ENCODE peak calls at places on chromosomes 4 and X, in five cellular contexts. One of them, this sample, is unnamed.

GRCh38 chr4:158809611-158810486 is 41.0 kb downstream of the FNIP2 start:
- DNase-seq in K562: peak
- DNase-seq in A549: no peak
- DNase-seq in HL-60: peak
- DNase-seq in HCT116: peak
- DNase-seq in this sample: peak

GRCh38 chr4:3699678-3700077 is 66.5 kb upstream of the ADRA2C start:
- DNase-seq in K562: no peak
- DNase-seq in A549: no peak
- DNase-seq in HL-60: no peak
- DNase-seq in HCT116: no peak
- DNase-seq in this sample: no peak

GRCh38 chr4:27916432-27917184 is 1056.0 kb downstream of the STIM2 start:
- DNase-seq in K562: no peak
- DNase-seq in A549: no peak
- DNase-seq in HL-60: no peak
- DNase-seq in HCT116: no peak
- DNase-seq in this sample: no peak

GRCh38 chrX:149903889-149904748 is 23.1 kb downstream of the MAGEA8 start:
- DNase-seq in K562: peak
- DNase-seq in A549: peak
- DNase-seq in HL-60: no peak
- DNase-seq in HCT116: no peak
- DNase-seq in this sample: no peak

GRCh38 chrX:132022115-132022862 is 813 bp upstream of the STK26 start:
- DNase-seq in K562: peak
- DNase-seq in A549: peak
- DNase-seq in HL-60: peak
- DNase-seq in HCT116: no peak
- DNase-seq in this sample: no peak

GRCh38 chr4:155762351-155762750 is 3.5 kb downstream of the GUCY1B1 start:
- DNase-seq in K562: no peak
- DNase-seq in A549: no peak
- DNase-seq in HL-60: no peak
- DNase-seq in HCT116: no peak
- DNase-seq in this sample: no peak

GRCh38 chr4:8504279-8505007 is 63.9 kb downstream of the TRMT44 start:
- DNase-seq in K562: no peak
- DNase-seq in A549: no peak
- DNase-seq in HL-60: no peak
- DNase-seq in HCT116: no peak
- DNase-seq in this sample: no peak

GRCh38 chrX:109707322-109707721 is 25.7 kb downstream of the ACSL4 start:
- DNase-seq in K562: no peak
- DNase-seq in A549: no peak
- DNase-seq in HL-60: no peak
- DNase-seq in HCT116: no peak
- DNase-seq in this sample: no peak

GRCh38 chrX:1928805-1929204 is 313.9 kb downstream of the ASMT start:
- DNase-seq in K562: no peak
- DNase-seq in A549: no peak
- DNase-seq in HL-60: no peak
- DNase-seq in HCT116: no peak
- DNase-seq in this sample: no peak

GRCh38 chr4:83075271-83075670 is 39.3 kb downstream of the PLAC8 start:
- DNase-seq in K562: no peak
- DNase-seq in A549: no peak
- DNase-seq in HL-60: no peak
- DNase-seq in HCT116: no peak
- DNase-seq in this sample: no peak

GRCh38 chr4:148065069-148065468 is 333.2 kb downstream of the ARHGAP10 start:
- DNase-seq in K562: no peak
- DNase-seq in A549: no peak
- DNase-seq in HL-60: no peak
- DNase-seq in HCT116: no peak
- DNase-seq in this sample: no peak

GRCh38 chr4:39455486-39455885 is 3.2 kb downstream of the RPL9 start:
- DNase-seq in K562: no peak
- DNase-seq in A549: no peak
- DNase-seq in HL-60: no peak
- DNase-seq in HCT116: no peak
- DNase-seq in this sample: no peak

GRCh38 chr4:118888666-118889312 is at the start of gene SYNPO2:
- DNase-seq in K562: peak
- DNase-seq in A549: peak
- DNase-seq in HL-60: peak
- DNase-seq in HCT116: peak
- DNase-seq in this sample: no peak

GRCh38 chr4:26308573-26308972 is 12.2 kb upstream of the RBPJ start:
- DNase-seq in K562: no peak
- DNase-seq in A549: no peak
- DNase-seq in HL-60: no peak
- DNase-seq in HCT116: no peak
- DNase-seq in this sample: no peak

GRCh38 chr4:129220254-129220653 is 124.3 kb downstream of the C4orf33 start:
- DNase-seq in K562: no peak
- DNase-seq in A549: no peak
- DNase-seq in HL-60: no peak
- DNase-seq in HCT116: no peak
- DNase-seq in this sample: no peak

GRCh38 chr4:155734065-155734464 is 24.8 kb upstream of the GUCY1B1 start:
- DNase-seq in K562: no peak
- DNase-seq in A549: no peak
- DNase-seq in HL-60: no peak
- DNase-seq in HCT116: no peak
- DNase-seq in this sample: no peak

GRCh38 chr4:111991797-111992196 is 153.5 kb upstream of the FAM241A start:
- DNase-seq in K562: no peak
- DNase-seq in A549: peak
- DNase-seq in HL-60: no peak
- DNase-seq in HCT116: peak
- DNase-seq in this sample: peak

GRCh38 chr4:17781072-17781830 is at the start of gene FAM184B:
- DNase-seq in K562: no peak
- DNase-seq in A549: no peak
- DNase-seq in HL-60: no peak
- DNase-seq in HCT116: no peak
- DNase-seq in this sample: no peak

GRCh38 chrX:50613846-50614245 is 143.2 kb upstream of the DGKK start:
- DNase-seq in K562: no peak
- DNase-seq in A549: no peak
- DNase-seq in HL-60: no peak
- DNase-seq in HCT116: no peak
- DNase-seq in this sample: no peak

GRCh38 chr4:138522366-138522765 is 280.2 kb upstream of the SLC7A11 start:
- DNase-seq in K562: peak
- DNase-seq in A549: no peak
- DNase-seq in HL-60: peak
- DNase-seq in HCT116: peak
- DNase-seq in this sample: peak

GRCh38 chr4:183333983-183334382 is 11.8 kb upstream of the CLDN24 start:
- DNase-seq in K562: no peak
- DNase-seq in A549: peak
- DNase-seq in HL-60: no peak
- DNase-seq in HCT116: peak
- DNase-seq in this sample: no peak

GRCh38 chr4:142913461-142914030 is 67.4 kb upstream of the INPP4B start:
- DNase-seq in K562: no peak
- DNase-seq in A549: no peak
- DNase-seq in HL-60: no peak
- DNase-seq in HCT116: no peak
- DNase-seq in this sample: no peak

GRCh38 chrX:45479835-45480422 is 279.3 kb upstream of the DIPK2B start:
- DNase-seq in K562: no peak
- DNase-seq in A549: peak
- DNase-seq in HL-60: no peak
- DNase-seq in HCT116: peak
- DNase-seq in this sample: peak

GRCh38 chr4:180828455-180829018 is 1414.7 kb upstream of the TENM3 start:
- DNase-seq in K562: peak
- DNase-seq in A549: no peak
- DNase-seq in HL-60: no peak
- DNase-seq in HCT116: peak
- DNase-seq in this sample: peak

DNA sequence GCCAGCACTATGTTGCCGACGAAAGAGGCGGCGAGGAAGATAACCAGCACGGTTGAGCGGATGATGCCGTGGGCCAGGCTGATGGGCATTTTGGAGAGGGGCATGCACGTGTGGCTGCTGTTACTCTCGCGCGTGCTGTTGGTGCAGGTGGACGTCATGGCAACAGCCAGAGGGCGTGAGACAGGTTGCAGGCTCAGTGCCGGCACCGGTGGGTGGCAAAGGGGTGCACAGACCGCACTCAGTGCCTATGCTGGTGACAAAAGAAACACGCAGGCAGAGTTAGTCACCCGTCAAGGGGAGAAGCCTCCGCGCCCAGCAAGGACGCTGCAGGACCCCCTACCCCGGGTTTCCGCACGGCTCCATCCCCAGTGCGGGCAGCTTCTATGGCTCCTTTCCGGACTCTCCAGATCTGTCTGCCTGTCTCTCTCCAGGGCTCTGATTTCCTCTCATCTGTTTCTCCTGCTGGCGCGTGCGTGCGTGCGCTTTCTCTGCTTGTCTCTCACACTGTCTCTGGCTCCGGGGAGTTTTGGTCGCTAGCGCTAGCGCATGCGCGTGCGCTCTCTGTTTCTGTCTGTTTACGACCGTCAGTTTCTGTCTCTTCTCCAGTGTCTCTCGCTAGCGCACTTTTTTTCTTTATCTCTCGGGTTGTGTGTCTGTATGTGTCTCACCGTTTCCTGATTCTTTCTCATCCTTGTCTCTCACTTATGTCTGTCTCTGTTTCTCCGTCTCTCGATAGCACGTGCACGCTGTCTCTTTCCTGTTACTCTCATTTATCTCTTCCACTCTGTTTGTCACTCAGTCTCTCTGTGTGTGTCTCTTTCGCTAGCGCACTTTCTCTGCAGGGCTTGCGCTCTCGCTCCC is 2.0 kb downstream of the GPR101 start:
- DNase-seq in K562: peak
- DNase-seq in A549: no peak
- DNase-seq in HL-60: peak
- DNase-seq in HCT116: no peak
- DNase-seq in this sample: no peak
- TF ChIP-seq REST in K562: no peak
- TF ChIP-seq REST in A549: no peak
- TF ChIP-seq REST in HL-60: no peak
- TF ChIP-seq REST in HCT116: no peak
- TF ChIP-seq REST in this sample: no peak

DNA sequence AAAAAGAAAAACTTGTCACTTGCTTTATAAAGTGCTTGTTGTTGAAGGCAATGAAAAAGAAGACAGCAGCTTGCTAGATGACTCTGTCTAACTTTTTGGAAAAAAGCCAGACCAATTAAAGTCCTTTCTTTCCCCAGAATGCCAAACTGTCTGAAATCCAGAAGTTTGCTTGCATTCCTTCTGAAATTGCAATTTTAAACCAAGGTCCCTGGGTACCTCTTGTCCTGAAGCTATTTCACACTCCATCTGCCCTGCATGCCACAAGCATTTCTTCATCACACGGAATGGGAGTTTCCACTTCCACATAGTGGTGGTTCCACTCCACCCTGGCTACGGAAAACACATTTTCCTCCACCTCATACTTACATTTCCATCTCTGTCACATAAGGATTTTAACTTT is 101.0 kb downstream of the PAPSS1 start:
- DNase-seq in K562: no peak
- DNase-seq in A549: no peak
- DNase-seq in HL-60: no peak
- DNase-seq in HCT116: no peak
- DNase-seq in this sample: no peak
- TF ChIP-seq REST in K562: no peak
- TF ChIP-seq REST in A549: no peak
- TF ChIP-seq REST in HL-60: no peak
- TF ChIP-seq REST in HCT116: no peak
- TF ChIP-seq REST in this sample: no peak

GRCh38 chr4:95086532-95086931 is 328.8 kb downstream of the BMPR1B start:
- DNase-seq in K562: no peak
- DNase-seq in A549: no peak
- DNase-seq in HL-60: no peak
- DNase-seq in HCT116: no peak
- DNase-seq in this sample: no peak

GRCh38 chr4:95080969-95081368 is 323.2 kb downstream of the BMPR1B start:
- DNase-seq in K562: no peak
- DNase-seq in A549: no peak
- DNase-seq in HL-60: no peak
- DNase-seq in HCT116: no peak
- DNase-seq in this sample: no peak

GRCh38 chr4:95085118-95085833 is 327.5 kb downstream of the BMPR1B start:
- DNase-seq in K562: no peak
- DNase-seq in A549: no peak
- DNase-seq in HL-60: no peak
- DNase-seq in HCT116: no peak
- DNase-seq in this sample: no peak

GRCh38 chr4:95087657-95088455 is 330.1 kb downstream of the BMPR1B start:
- DNase-seq in K562: peak
- DNase-seq in A549: no peak
- DNase-seq in HL-60: no peak
- DNase-seq in HCT116: no peak
- DNase-seq in this sample: no peak

GRCh38 chr4:95084584-95084983 is 326.8 kb downstream of the BMPR1B start:
- DNase-seq in K562: no peak
- DNase-seq in A549: no peak
- DNase-seq in HL-60: no peak
- DNase-seq in HCT116: no peak
- DNase-seq in this sample: no peak
- TF ChIP-seq REST in K562: no peak
- TF ChIP-seq REST in A549: no peak
- TF ChIP-seq REST in HL-60: no peak
- TF ChIP-seq REST in HCT116: no peak
- TF ChIP-seq REST in this sample: no peak

GRCh38 chr4:78446607-78447006 is 105.0 kb upstream of the ANXA3 start:
- DNase-seq in K562: peak
- DNase-seq in A549: no peak
- DNase-seq in HL-60: no peak
- DNase-seq in HCT116: no peak
- DNase-seq in this sample: no peak

GRCh38 chr4:78454016-78454415 is 97.6 kb upstream of the ANXA3 start:
- DNase-seq in K562: no peak
- DNase-seq in A549: no peak
- DNase-seq in HL-60: no peak
- DNase-seq in HCT116: no peak
- DNase-seq in this sample: no peak

GRCh38 chr4:78451407-78451806 is 100.2 kb upstream of the ANXA3 start:
- DNase-seq in K562: no peak
- DNase-seq in A549: no peak
- DNase-seq in HL-60: no peak
- DNase-seq in HCT116: no peak
- DNase-seq in this sample: no peak
- TF ChIP-seq REST in K562: no peak
- TF ChIP-seq REST in A549: no peak
- TF ChIP-seq REST in HL-60: no peak
- TF ChIP-seq REST in HCT116: no peak
- TF ChIP-seq REST in this sample: no peak

DNA sequence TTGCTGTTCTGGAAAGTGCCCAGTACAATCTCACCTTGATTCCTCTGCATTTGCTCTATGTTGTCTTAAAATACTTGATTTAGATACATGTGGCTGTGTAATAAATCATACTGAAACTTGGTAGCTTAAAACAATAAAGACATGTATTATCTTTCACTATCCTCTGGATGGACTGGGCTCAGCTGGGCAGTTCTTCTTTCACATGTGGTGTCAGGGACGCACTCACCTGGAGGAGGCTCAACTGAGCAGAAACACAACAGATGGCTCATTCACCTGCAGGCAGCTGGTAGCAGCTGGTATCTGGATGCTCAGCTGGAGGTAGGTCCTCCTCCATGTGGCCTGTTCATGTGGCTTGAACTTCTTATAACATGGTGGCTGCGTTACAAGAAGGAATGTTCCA is 563.8 kb upstream of the FRG1 start:
- DNase-seq in K562: no peak
- DNase-seq in A549: no peak
- DNase-seq in HL-60: no peak
- DNase-seq in HCT116: no peak
- DNase-seq in this sample: no peak
- TF ChIP-seq REST in K562: no peak
- TF ChIP-seq REST in A549: no peak
- TF ChIP-seq REST in HL-60: no peak
- TF ChIP-seq REST in HCT116: no peak
- TF ChIP-seq REST in this sample: no peak

This sample was measured in Panc1.